ENCODE peak calls at places on chromosomes 7 and 10, in eight cellular contexts. D is glomerular endothelial cell; X is HFFc6; F is NCI-H1105 treated with DMSO at 0.1 percent for 48 hours; H is LoVo; K is NCI-H146; L is stimulated activated CD4-positive, alpha-beta T cell treated with anti-CD3 and anti-CD28 coated beads, TNF-alpha, amount 100 ng/mL, for 48 hours; O is heart left ventricle. I is an unnamed sample.

GRCh38 chr7:151010307-151011096 is 13.8 kb downstream of the ATG9B start:
- DNase-seq in D (no peak), X (no peak), F (no peak), H (no peak), K (no peak), L (no peak), O (no peak), I (no peak)

GRCh38 chr7:70647801-70648491 is 484.0 kb upstream of the GALNT17 start:
- DNase-seq in D (no peak), X (no peak), F (no peak), H (peak), K (no peak), L (peak), O (no peak), I (no peak)

GRCh38 chr10:98921381-98921780 is 314.3 kb downstream of the HPSE2 start:
- DNase-seq in D (no peak), X (no peak), F (no peak), H (no peak), K (no peak), L (no peak), O (no peak), I (no peak)

GRCh38 chr7:132865766-132866531 is 215.9 kb downstream of the CHCHD3 start:
- DNase-seq in D (peak), X (peak), F (no peak), H (no peak), K (no peak), L (no peak), O (no peak), I (no peak)

GRCh38 chr7:50711271-50712175 is 71.2 kb downstream of the GRB10 start:
- DNase-seq in D (no peak), X (no peak), F (no peak), H (no peak), K (no peak), L (no peak), O (peak), I (no peak)

GRCh38 chr10:95208702-95209391 is 14.8 kb downstream of the ACSM6 start:
- DNase-seq in D (no peak), X (no peak), F (no peak), H (no peak), K (peak), L (no peak), O (no peak), I (no peak)

GRCh38 chr7:73945022-73945421 is 83.0 kb upstream of the ELN start:
- DNase-seq in D (no peak), X (no peak), F (no peak), H (no peak), K (no peak), L (no peak), O (no peak), I (no peak)

GRCh38 chr10:132709471-132709951 is 76.4 kb downstream of the NKX6-2 start:
- DNase-seq in D (no peak), X (no peak), F (no peak), H (no peak), K (no peak), L (no peak), O (peak), I (no peak)

GRCh38 chr7:40987571-40987970 is 715.3 kb downstream of the INHBA start:
- DNase-seq in D (no peak), X (no peak), F (no peak), H (no peak), K (no peak), L (no peak), O (no peak), I (no peak)

GRCh38 chr10:33734393-33735110 is 400.1 kb upstream of the NRP1 start:
- DNase-seq in D (no peak), X (no peak), F (no peak), H (no peak), K (no peak), L (no peak), O (no peak), I (no peak)

GRCh38 chr10:131747791-131748190 is 153.0 kb upstream of the PPP2R2D start:
- DNase-seq in D (no peak), X (no peak), F (no peak), H (no peak), K (no peak), L (no peak), O (no peak), I (no peak)

GRCh38 chr7:23689165-23689564 is 9.2 kb downstream of the FAM221A start:
- DNase-seq in D (no peak), X (no peak), F (no peak), H (no peak), K (no peak), L (no peak), O (no peak), I (no peak)

GRCh38 chr10:14815681-14816080 is 22.2 kb downstream of the CDNF start:
- DNase-seq in D (no peak), X (no peak), F (no peak), H (no peak), K (no peak), L (no peak), O (no peak), I (no peak)

GRCh38 chr7:17463511-17464085 is 165.1 kb downstream of the AHR start:
- DNase-seq in D (no peak), X (no peak), F (no peak), H (no peak), K (no peak), L (no peak), O (no peak), I (no peak)

GRCh38 chr10:71075066-71075758 is 137.2 kb upstream of the UNC5B start:
- DNase-seq in D (no peak), X (no peak), F (peak), H (no peak), K (peak), L (no peak), O (peak), I (no peak)

GRCh38 chr10:60206735-60207134 is 182.9 kb downstream of the ANK3 start:
- DNase-seq in D (no peak), X (no peak), F (no peak), H (peak), K (no peak), L (no peak), O (no peak), I (no peak)

GRCh38 chr7:13524076-13524475 is 465.4 kb downstream of the ETV1 start:
- DNase-seq in D (no peak), X (no peak), F (no peak), H (no peak), K (no peak), L (no peak), O (no peak), I (no peak)

GRCh38 chr7:128160296-128160695 is 80.8 kb upstream of the LEP start:
- DNase-seq in D (no peak), X (no peak), F (no peak), H (no peak), K (no peak), L (no peak), O (no peak), I (no peak)

GRCh38 chr10:88361995-88362540 is 221.1 kb downstream of the RNLS start:
- DNase-seq in D (no peak), X (no peak), F (no peak), H (no peak), K (no peak), L (no peak), O (no peak), I (no peak)

GRCh38 chr7:121587454-121587853 is 191.3 kb upstream of the FAM3C start:
- DNase-seq in D (no peak), X (no peak), F (no peak), H (no peak), K (no peak), L (no peak), O (no peak), I (no peak)